ENCODE peak calls at places on chromosomes 12 and 14, in eight cellular contexts. L is GM23338; E is GM12864; B is fibroblast of gingiva; M is hippocampal formation; X is stimulated activated CD4-positive, alpha-beta T cell treated with anti-CD3 and anti-CD28 coated beads, Interleukin-1b, Interleukin-23, amount 100 ng/mL, for 1 hour; A is NCI-H460; V is suprapubic skin. D is an unnamed sample.

GRCh38 chr12:61654698-61655097 is 605.5 kb upstream of the USP15 start:
- DNase-seq in L (no peak), E (no peak), B (no peak), M (no peak), X (no peak), A (peak), V (no peak), D (no peak)

GRCh38 chr12:12909995-12910391 is 18.6 kb downstream of the GPRC5A start:
- DNase-seq in L (no peak), E (no peak), B (no peak), M (no peak), X (no peak), A (no peak), V (no peak), D (no peak)

GRCh38 chr14:105492051-105492965 is 1.3 kb downstream of the TEDC1 start:
- DNase-seq in L (no peak), E (no peak), B (no peak), M (no peak), X (no peak), A (no peak), V (no peak), D (no peak)

GRCh38 chr14:103089386-103090335 is 4.9 kb upstream of the EXOC3L4 start:
- DNase-seq in L (no peak), E (no peak), B (no peak), M (no peak), X (no peak), A (no peak), V (no peak), D (no peak)

GRCh38 chr12:121513464-121514183 is 67.2 kb downstream of the KDM2B start:
- DNase-seq in L (peak), E (no peak), B (no peak), M (no peak), X (no peak), A (peak), V (no peak), D (no peak)

GRCh38 chr14:99792551-99793212 is 531 bp upstream of the EML1 start:
- DNase-seq in L (peak), E (no peak), B (peak), M (peak), X (no peak), A (no peak), V (no peak), D (peak)

GRCh38 chr14:32190713-32191112 is 11.1 kb upstream of the RNU6-7 start:
- DNase-seq in L (no peak), E (no peak), B (no peak), M (no peak), X (no peak), A (no peak), V (no peak), D (no peak)

GRCh38 chr12:53324779-53325538 is 3.5 kb upstream of the AAAS start:
- DNase-seq in L (peak), E (peak), B (peak), M (peak), X (peak), A (peak), V (peak), D (peak)